ENCODE peak calls at places on chromosomes 11 and 22, in five cellular contexts. Z is testis, J is IMR-90, E is heart left ventricle, P is body of pancreas. V is an unnamed sample. For H3K27me3, the result is how much of the 10 kb centered on the place peaks cover.

GRCh38 chr22:22023581-22024137 is 41.1 kb upstream of the TOP3B start:
- DNase-seq in Z (no peak), J (no peak), E (no peak), P (no peak), V (no peak)

GRCh38 chr11:101870510-101870909 is 44.3 kb upstream of the CEP126 start:
- DNase-seq in Z (no peak), J (peak), E (no peak), P (no peak), V (no peak)

GRCh38 chr11:28083118-28083517 is 24.8 kb downstream of the KIF18A start:
- DNase-seq in Z (no peak), J (no peak), E (no peak), P (no peak), V (no peak)

GRCh38 chr11:122101625-122102291 is 14.3 kb downstream of the BLID start:
- DNase-seq in Z (peak), J (peak), E (peak), P (peak), V (peak)

GRCh38 chr11:27471588-27472397 is 797 bp downstream of the LGR4 start:
- DNase-seq in Z (peak), J (no peak), E (peak), P (peak), V (peak)

GRCh38 chr11:27279491-27279890 is 83.5 kb downstream of the CCDC34 start:
- DNase-seq in Z (no peak), J (no peak), E (no peak), P (no peak), V (no peak)

GRCh38 chr22:45460288-45461109 is 42.2 kb upstream of the FBLN1 start:
- DNase-seq in Z (peak), J (peak), E (peak), P (no peak), V (no peak)

GRCh38 chr11:119691020-119691666 is 37.9 kb downstream of the NECTIN1 start:
- DNase-seq in Z (no peak), J (no peak), E (no peak), P (no peak), V (no peak)

GRCh38 chr22:26588749-26589366 is 1.1 kb downstream of the TPST2 start:
- DNase-seq in Z (no peak), J (no peak), E (no peak), P (no peak), V (no peak)

GRCh38 chr11:34600339-34601084 is 20.4 kb upstream of the EHF start:
- DNase-seq in Z (peak), J (peak), E (peak), P (peak), V (no peak)

GRCh38 chr11:3907590-3907989 is 52.1 kb downstream of the STIM1 start:
- DNase-seq in Z (no peak), J (no peak), E (no peak), P (no peak), V (no peak)

GRCh38 chr11:47672283-47672730 is 29.9 kb upstream of the MTCH2 start:
- DNase-seq in Z (no peak), J (peak), E (no peak), P (no peak), V (no peak)

GRCh38 chr11:73152086-73152853 is 10.2 kb upstream of the FCHSD2 start:
- DNase-seq in Z (no peak), J (no peak), E (no peak), P (no peak), V (peak)

GRCh38 chr22:42777126-42777525 is 56.5 kb upstream of the A4GALT start:
- DNase-seq in Z (no peak), J (no peak), E (no peak), P (no peak), V (no peak)

GRCh38 chr11:64146036-64146943 is 19.6 kb downstream of the MACROD1 start:
- DNase-seq in Z (peak), J (peak), E (no peak), P (peak), V (peak)

GRCh38 chr22:44497218-44497903 is 672 bp downstream of the RTL6 start:
- DNase-seq in Z (peak), J (peak), E (no peak), P (peak), V (peak)

GRCh38 chr11:17354070-17354924 is 2.7 kb downstream of the NCR3LG1 start:
- DNase-seq in Z (peak), J (peak), E (peak), P (peak), V (peak)

GRCh38 chr11:75214411-75214821 is 26.2 kb upstream of the TPBGL start:
- DNase-seq in Z (peak), J (peak), E (peak), P (peak), V (peak)

GRCh38 chr11:121418625-121419114 is 33.4 kb upstream of the SORL1 start:
- DNase-seq in Z (no peak), J (no peak), E (peak), P (no peak), V (no peak)

GRCh38 chr11:133992121-133992520 is 35.4 kb upstream of the IGSF9B start:
- DNase-seq in Z (no peak), J (no peak), E (no peak), P (no peak), V (no peak)

GRCh38 chr11:65132238-65132987 is 1.9 kb downstream of the SYVN1 start:
- DNase-seq in Z (no peak), J (no peak), E (peak), P (no peak), V (no peak)

GRCh38 chr11:78789365-78789764 is 214.7 kb upstream of the NARS2 start:
- DNase-seq in Z (no peak), J (no peak), E (no peak), P (no peak), V (no peak)

GRCh38 chr11:119369035-119369925 is 12.2 kb downstream of the USP2 start:
- DNase-seq in Z (no peak), J (no peak), E (peak), P (no peak), V (peak)

GRCh38 chr11:122711831-122712378 is 56.4 kb downstream of the UBASH3B start:
- DNase-seq in Z (no peak), J (no peak), E (no peak), P (no peak), V (no peak)

GRCh38 chr11:116641561-116642045 is 131.2 kb downstream of the BUD13 start:
- DNase-seq in Z (peak), J (no peak), E (no peak), P (peak), V (peak)

GRCh38 chr11:131195801-131196517 is 174.5 kb upstream of the NTM start:
- DNase-seq in Z (peak), J (peak), E (peak), P (peak), V (peak)

GRCh38 chr11:36702330-36703054 is 104.5 kb upstream of the RAG2 start:
- DNase-seq in Z (peak), J (peak), E (no peak), P (peak), V (peak)

GRCh38 chr11:97772696-97773095 is 1248.1 kb upstream of the CNTN5 start:
- DNase-seq in Z (no peak), J (no peak), E (peak), P (no peak), V (no peak)

GRCh38 chr22:50308986-50309600 is 1.6 kb upstream of the PLXNB2 start:
- DNase-seq in Z (no peak), J (no peak), E (no peak), P (no peak), V (peak)

GRCh38 chr22:50306753-50307749 is at the start of gene PLXNB2:
- DNase-seq in Z (peak), J (peak), E (peak), P (peak), V (peak)

GRCh38 chr22:50307891-50308596 is 598 bp upstream of the PLXNB2 start:
- DNase-seq in Z (no peak), J (no peak), E (peak), P (no peak), V (peak)

GRCh38 chr22:50309601-50309991 is 2.1 kb upstream of the PLXNB2 start:
- DNase-seq in Z (no peak), J (no peak), E (no peak), P (no peak), V (no peak)

GRCh38 chr22:50308597-50308935 is 1.1 kb upstream of the PLXNB2 start:
- DNase-seq in Z (peak), J (peak), E (peak), P (peak), V (peak)
- TF ChIP-seq POLR2A in Z (no peak), J (no peak), E (no peak), P (peak), V (peak)

DNA sequence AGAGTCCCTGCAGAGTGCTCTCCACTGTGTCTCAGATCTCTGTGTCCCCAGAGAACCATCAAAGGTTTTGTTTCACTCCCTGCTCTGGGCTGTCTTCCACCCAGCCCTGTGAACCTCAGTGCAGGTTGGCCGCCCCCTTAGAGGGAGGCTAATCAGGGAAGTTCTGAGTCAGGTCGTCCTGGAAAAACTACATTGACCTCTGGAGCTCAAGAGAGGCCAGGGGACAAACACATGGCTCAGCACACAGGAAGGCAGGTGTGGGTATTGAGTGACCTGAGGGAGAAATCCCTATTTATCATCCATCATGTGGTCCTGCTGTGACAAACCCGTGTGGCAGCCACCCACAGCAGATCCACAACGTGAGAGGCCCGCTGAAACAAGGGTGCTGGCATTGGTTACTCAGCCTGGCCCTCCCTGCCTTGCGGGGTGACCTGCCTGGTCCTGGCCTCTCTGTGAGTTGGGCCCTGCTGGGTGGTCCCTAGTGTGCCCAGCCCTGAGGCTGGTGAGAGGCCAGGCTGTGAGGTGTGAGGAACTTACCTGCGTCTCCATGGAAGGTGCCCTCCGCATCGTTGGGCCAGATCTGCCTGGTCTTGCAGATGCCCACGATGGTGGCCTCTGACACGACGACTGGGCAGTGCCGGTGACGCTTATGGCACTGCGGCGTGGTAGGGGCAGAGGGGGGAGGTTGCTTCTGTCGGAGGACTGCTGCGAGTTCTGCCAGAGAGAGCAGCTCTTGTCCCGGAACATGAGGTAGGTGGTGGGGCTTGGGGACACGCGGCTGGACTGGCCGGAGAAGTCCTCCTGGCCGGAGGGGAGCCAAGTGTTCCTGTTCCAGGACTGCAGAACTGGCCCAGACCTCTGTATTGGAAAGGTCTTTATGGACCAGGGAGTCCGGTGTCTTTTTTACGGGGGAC is 671 bp upstream of the BCR start:
- DNase-seq in Z (peak), J (no peak), E (peak), P (peak), V (peak)
- H3K27ac ChIP-seq in Z (peak), J (peak), E (peak), P (peak), V (peak)

GRCh38 chr11:124739479-124740276 is at the start of gene NRGN:
- DNase-seq in Z (peak), J (peak), E (peak), P (peak), V (peak)

GRCh38 chr11:124738713-124739478 is 846 bp upstream of the NRGN start:
- DNase-seq in Z (no peak), J (no peak), E (no peak), P (no peak), V (no peak)

GRCh38 chr11:124740277-124740882 is 638 bp downstream of the NRGN start:
- DNase-seq in Z (no peak), J (no peak), E (peak), P (no peak), V (peak)

GRCh38 chr11:124737638-124738293 is 2.0 kb upstream of the NRGN start:
- DNase-seq in Z (no peak), J (no peak), E (no peak), P (no peak), V (no peak)

GRCh38 chr11:124736738-124737137 is 3.0 kb upstream of the NRGN start:
- DNase-seq in Z (no peak), J (no peak), E (no peak), P (no peak), V (no peak)
- H3K27me3 ChIP-seq in Z (under half), J (under half), E (under half), P (under half), V (under half)

DNA sequence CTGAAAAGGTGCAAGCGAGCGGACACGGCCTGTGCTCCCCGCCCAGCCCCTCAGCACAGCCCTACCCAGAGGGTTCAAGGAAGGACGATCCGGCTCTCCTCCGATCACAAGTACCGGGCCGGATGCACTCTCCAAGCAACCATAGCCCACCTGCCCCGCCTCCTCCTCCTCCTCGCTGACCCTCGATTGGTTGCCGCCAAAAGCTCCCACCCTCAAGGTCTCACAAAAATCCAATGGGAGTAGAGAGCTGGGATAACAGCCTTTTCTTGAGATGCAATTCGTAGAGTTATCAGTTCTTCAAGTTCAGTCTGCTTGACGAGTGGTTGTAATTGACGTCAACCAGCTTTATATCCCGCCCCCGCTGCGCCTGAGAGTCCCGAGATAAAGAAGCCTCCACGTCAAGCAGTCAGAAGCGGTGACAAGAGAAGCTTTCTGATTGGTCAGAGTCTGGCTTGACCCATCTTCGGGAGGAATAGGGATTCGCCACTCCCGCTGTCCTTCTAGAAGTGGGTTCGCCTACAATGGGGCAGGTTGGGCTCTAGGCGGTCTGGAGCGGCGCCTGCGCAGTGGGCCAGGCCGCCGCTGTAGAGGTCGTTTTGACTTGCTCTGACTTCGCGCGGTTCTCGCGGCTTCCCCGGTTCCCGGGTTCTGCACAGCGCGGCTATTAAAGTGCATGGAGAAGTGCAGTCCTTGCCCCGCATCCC is at the start of gene IFT27:
- DNase-seq in Z (peak), J (peak), E (peak), P (peak), V (peak)
- TF ChIP-seq POLR2A in Z (peak), J (peak), E (no peak), P (peak), V (no peak)